ENCODE peak calls at places on chromosomes 12 and 14, in nine cellular contexts. One of them, this sample, is unnamed.

GRCh38 chr12:75852956-75853355 is 178.6 kb downstream of the PHLDA1 start:
- DNase-seq in tibial artery: no peak
- DNase-seq in cardiac fibroblast: no peak
- DNase-seq in AG09319: no peak
- DNase-seq in PC-9: no peak
- DNase-seq in GM10248: no peak
- DNase-seq in A549: no peak
- DNase-seq in AG04450: no peak
- DNase-seq in astrocyte of the spinal cord: no peak
- DNase-seq in this sample: no peak

GRCh38 chr12:646303-647038 is 16.8 kb downstream of the NINJ2 start:
- DNase-seq in tibial artery: peak
- DNase-seq in cardiac fibroblast: peak
- DNase-seq in AG09319: no peak
- DNase-seq in PC-9: no peak
- DNase-seq in GM10248: no peak
- DNase-seq in A549: no peak
- DNase-seq in AG04450: no peak
- DNase-seq in astrocyte of the spinal cord: no peak
- DNase-seq in this sample: no peak

GRCh38 chr14:90758959-90759358 is 57.3 kb downstream of the TTC7B start:
- DNase-seq in tibial artery: peak
- DNase-seq in cardiac fibroblast: peak
- DNase-seq in AG09319: no peak
- DNase-seq in PC-9: no peak
- DNase-seq in GM10248: no peak
- DNase-seq in A549: no peak
- DNase-seq in AG04450: no peak
- DNase-seq in astrocyte of the spinal cord: no peak
- DNase-seq in this sample: no peak

GRCh38 chr14:76724827-76725550 is 36.3 kb upstream of the VASH1 start:
- DNase-seq in tibial artery: no peak
- DNase-seq in cardiac fibroblast: no peak
- DNase-seq in AG09319: no peak
- DNase-seq in PC-9: no peak
- DNase-seq in GM10248: no peak
- DNase-seq in A549: no peak
- DNase-seq in AG04450: no peak
- DNase-seq in astrocyte of the spinal cord: no peak
- DNase-seq in this sample: no peak

GRCh38 chr12:3135522-3136461 is 58.6 kb downstream of the TSPAN9 start:
- DNase-seq in tibial artery: peak
- DNase-seq in cardiac fibroblast: peak
- DNase-seq in AG09319: no peak
- DNase-seq in PC-9: peak
- DNase-seq in GM10248: peak
- DNase-seq in A549: peak
- DNase-seq in AG04450: peak
- DNase-seq in astrocyte of the spinal cord: peak
- DNase-seq in this sample: peak

GRCh38 chr12:74259199-74259598 is 278.4 kb upstream of the ATXN7L3B start:
- DNase-seq in tibial artery: no peak
- DNase-seq in cardiac fibroblast: no peak
- DNase-seq in AG09319: no peak
- DNase-seq in PC-9: no peak
- DNase-seq in GM10248: no peak
- DNase-seq in A549: no peak
- DNase-seq in AG04450: no peak
- DNase-seq in astrocyte of the spinal cord: no peak
- DNase-seq in this sample: no peak

GRCh38 chr14:90660865-90661570 is 155.2 kb downstream of the TTC7B start:
- DNase-seq in tibial artery: no peak
- DNase-seq in cardiac fibroblast: no peak
- DNase-seq in AG09319: no peak
- DNase-seq in PC-9: no peak
- DNase-seq in GM10248: no peak
- DNase-seq in A549: no peak
- DNase-seq in AG04450: no peak
- DNase-seq in astrocyte of the spinal cord: no peak
- DNase-seq in this sample: no peak

GRCh38 chr14:101559624-101560533 is 1.4 kb upstream of the DIO3 start:
- DNase-seq in tibial artery: no peak
- DNase-seq in cardiac fibroblast: peak
- DNase-seq in AG09319: no peak
- DNase-seq in PC-9: no peak
- DNase-seq in GM10248: no peak
- DNase-seq in A549: no peak
- DNase-seq in AG04450: no peak
- DNase-seq in astrocyte of the spinal cord: no peak
- DNase-seq in this sample: peak

GRCh38 chr14:39107624-39108023 is 4.6 kb upstream of the SEC23A start:
- DNase-seq in tibial artery: no peak
- DNase-seq in cardiac fibroblast: peak
- DNase-seq in AG09319: no peak
- DNase-seq in PC-9: no peak
- DNase-seq in GM10248: peak
- DNase-seq in A549: peak
- DNase-seq in AG04450: no peak
- DNase-seq in astrocyte of the spinal cord: peak
- DNase-seq in this sample: peak

GRCh38 chr12:632102-632696 is 31.0 kb downstream of the NINJ2 start:
- DNase-seq in tibial artery: peak
- DNase-seq in cardiac fibroblast: peak
- DNase-seq in AG09319: peak
- DNase-seq in PC-9: peak
- DNase-seq in GM10248: no peak
- DNase-seq in A549: peak
- DNase-seq in AG04450: peak
- DNase-seq in astrocyte of the spinal cord: peak
- DNase-seq in this sample: peak

GRCh38 chr14:45253754-45254300 is 825 bp upstream of the MIS18BP1 start:
- DNase-seq in tibial artery: peak
- DNase-seq in cardiac fibroblast: peak
- DNase-seq in AG09319: no peak
- DNase-seq in PC-9: no peak
- DNase-seq in GM10248: no peak
- DNase-seq in A549: peak
- DNase-seq in AG04450: no peak
- DNase-seq in astrocyte of the spinal cord: no peak
- DNase-seq in this sample: peak

GRCh38 chr14:39229222-39229543 is 4.5 kb upstream of the MIA2 start:
- DNase-seq in tibial artery: no peak
- DNase-seq in cardiac fibroblast: no peak
- DNase-seq in AG09319: no peak
- DNase-seq in PC-9: no peak
- DNase-seq in GM10248: peak
- DNase-seq in A549: no peak
- DNase-seq in AG04450: no peak
- DNase-seq in astrocyte of the spinal cord: no peak
- DNase-seq in this sample: peak

GRCh38 chr14:90495357-90496276 is 98.8 kb downstream of the CALM1 start:
- DNase-seq in tibial artery: no peak
- DNase-seq in cardiac fibroblast: peak
- DNase-seq in AG09319: peak
- DNase-seq in PC-9: no peak
- DNase-seq in GM10248: peak
- DNase-seq in A549: peak
- DNase-seq in AG04450: peak
- DNase-seq in astrocyte of the spinal cord: peak
- DNase-seq in this sample: peak

GRCh38 chr12:45959728-45960127 is 30.6 kb downstream of the SCAF11 start:
- DNase-seq in tibial artery: no peak
- DNase-seq in cardiac fibroblast: no peak
- DNase-seq in AG09319: no peak
- DNase-seq in PC-9: no peak
- DNase-seq in GM10248: no peak
- DNase-seq in A549: no peak
- DNase-seq in AG04450: no peak
- DNase-seq in astrocyte of the spinal cord: no peak
- DNase-seq in this sample: no peak

GRCh38 chr12:50224026-50224692 is 57.0 kb upstream of the CERS5 start:
- DNase-seq in tibial artery: no peak
- DNase-seq in cardiac fibroblast: no peak
- DNase-seq in AG09319: no peak
- DNase-seq in PC-9: peak
- DNase-seq in GM10248: peak
- DNase-seq in A549: peak
- DNase-seq in AG04450: no peak
- DNase-seq in astrocyte of the spinal cord: peak
- DNase-seq in this sample: peak

GRCh38 chr12:49705479-49706267 is 1.5 kb downstream of the FMNL3 start:
- DNase-seq in tibial artery: peak
- DNase-seq in cardiac fibroblast: peak
- DNase-seq in AG09319: no peak
- DNase-seq in PC-9: no peak
- DNase-seq in GM10248: peak
- DNase-seq in A549: no peak
- DNase-seq in AG04450: no peak
- DNase-seq in astrocyte of the spinal cord: peak
- DNase-seq in this sample: peak

DNA sequence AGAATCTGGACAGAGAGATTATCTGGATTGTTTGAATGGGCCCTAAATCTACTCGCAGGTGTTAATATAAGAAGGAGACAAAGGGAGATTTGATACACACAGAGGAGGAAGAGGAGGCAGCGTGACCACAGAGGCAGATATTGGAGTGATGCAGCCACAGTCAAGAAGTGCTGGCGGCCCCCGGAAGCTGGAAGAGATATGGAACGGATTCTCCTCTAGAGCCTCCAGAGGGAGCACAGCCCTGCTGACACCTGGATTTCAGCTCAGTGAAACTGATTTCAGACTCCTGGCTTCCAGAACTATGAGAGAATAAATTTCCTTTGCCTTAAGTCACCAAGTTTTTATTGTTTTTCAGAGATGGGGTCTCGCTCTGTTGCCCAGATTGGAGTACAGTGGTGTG is 9.2 kb upstream of the TC2N start:
- DNase-seq in tibial artery: no peak
- DNase-seq in cardiac fibroblast: no peak
- DNase-seq in AG09319: no peak
- DNase-seq in PC-9: no peak
- DNase-seq in GM10248: no peak
- DNase-seq in A549: no peak
- DNase-seq in AG04450: no peak
- DNase-seq in astrocyte of the spinal cord: no peak
- DNase-seq in this sample: no peak
- TF ChIP-seq CTCF in tibial artery: no peak
- TF ChIP-seq CTCF in cardiac fibroblast: no peak
- TF ChIP-seq CTCF in AG09319: no peak
- TF ChIP-seq CTCF in PC-9: no peak
- TF ChIP-seq CTCF in GM10248: no peak
- TF ChIP-seq CTCF in A549: no peak
- TF ChIP-seq CTCF in AG04450: no peak
- TF ChIP-seq CTCF in astrocyte of the spinal cord: no peak
- TF ChIP-seq CTCF in this sample: no peak

GRCh38 chr14:35438910-35439713 is 34.6 kb upstream of the NFKBIA start:
- DNase-seq in tibial artery: no peak
- DNase-seq in cardiac fibroblast: peak
- DNase-seq in AG09319: no peak
- DNase-seq in PC-9: no peak
- DNase-seq in GM10248: peak
- DNase-seq in A549: no peak
- DNase-seq in AG04450: no peak
- DNase-seq in astrocyte of the spinal cord: no peak
- DNase-seq in this sample: no peak
- TF ChIP-seq CTCF in tibial artery: no peak
- TF ChIP-seq CTCF in cardiac fibroblast: peak
- TF ChIP-seq CTCF in AG09319: peak
- TF ChIP-seq CTCF in PC-9: peak
- TF ChIP-seq CTCF in GM10248: peak
- TF ChIP-seq CTCF in A549: peak
- TF ChIP-seq CTCF in AG04450: peak
- TF ChIP-seq CTCF in astrocyte of the spinal cord: peak
- TF ChIP-seq CTCF in this sample: peak

GRCh38 chr14:81170104-81170828 is 50.5 kb downstream of the GTF2A1 start:
- DNase-seq in tibial artery: peak
- DNase-seq in cardiac fibroblast: peak
- DNase-seq in AG09319: peak
- DNase-seq in PC-9: peak
- DNase-seq in GM10248: peak
- DNase-seq in A549: peak
- DNase-seq in AG04450: peak
- DNase-seq in astrocyte of the spinal cord: peak
- DNase-seq in this sample: peak

GRCh38 chr14:81169267-81169666 is 51.5 kb downstream of the GTF2A1 start:
- DNase-seq in tibial artery: no peak
- DNase-seq in cardiac fibroblast: no peak
- DNase-seq in AG09319: no peak
- DNase-seq in PC-9: no peak
- DNase-seq in GM10248: no peak
- DNase-seq in A549: no peak
- DNase-seq in AG04450: no peak
- DNase-seq in astrocyte of the spinal cord: no peak
- DNase-seq in this sample: no peak

GRCh38 chr14:81172353-81172752 is 48.4 kb downstream of the GTF2A1 start:
- DNase-seq in tibial artery: no peak
- DNase-seq in cardiac fibroblast: no peak
- DNase-seq in AG09319: peak
- DNase-seq in PC-9: no peak
- DNase-seq in GM10248: no peak
- DNase-seq in A549: no peak
- DNase-seq in AG04450: no peak
- DNase-seq in astrocyte of the spinal cord: no peak
- DNase-seq in this sample: no peak

GRCh38 chr14:81169711-81170103 is 51.1 kb downstream of the GTF2A1 start:
- DNase-seq in tibial artery: peak
- DNase-seq in cardiac fibroblast: peak
- DNase-seq in AG09319: no peak
- DNase-seq in PC-9: peak
- DNase-seq in GM10248: peak
- DNase-seq in A549: no peak
- DNase-seq in AG04450: no peak
- DNase-seq in astrocyte of the spinal cord: no peak
- DNase-seq in this sample: no peak

DNA sequence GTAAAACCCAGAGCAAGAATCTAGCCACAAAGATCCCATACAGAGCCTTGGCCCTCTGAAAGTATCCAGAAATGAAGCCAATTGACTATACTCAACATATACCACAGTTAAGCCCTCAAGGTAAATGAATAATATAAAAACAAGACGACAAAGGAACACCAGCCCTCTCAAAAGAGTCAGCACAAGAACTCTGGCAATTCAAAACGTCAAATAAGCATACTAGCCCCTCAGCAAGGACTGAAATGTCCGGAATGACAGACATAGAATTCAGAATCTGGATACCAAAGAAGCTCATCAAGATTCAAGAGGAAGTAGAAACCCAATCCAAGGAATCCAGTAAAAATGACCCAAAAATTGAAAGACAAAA is 49.9 kb downstream of the GTF2A1 start:
- DNase-seq in tibial artery: no peak
- DNase-seq in cardiac fibroblast: no peak
- DNase-seq in AG09319: no peak
- DNase-seq in PC-9: no peak
- DNase-seq in GM10248: no peak
- DNase-seq in A549: no peak
- DNase-seq in AG04450: no peak
- DNase-seq in astrocyte of the spinal cord: no peak
- DNase-seq in this sample: no peak
- TF ChIP-seq CTCF in tibial artery: no peak
- TF ChIP-seq CTCF in cardiac fibroblast: no peak
- TF ChIP-seq CTCF in AG09319: no peak
- TF ChIP-seq CTCF in PC-9: peak
- TF ChIP-seq CTCF in GM10248: no peak
- TF ChIP-seq CTCF in A549: no peak
- TF ChIP-seq CTCF in AG04450: no peak
- TF ChIP-seq CTCF in astrocyte of the spinal cord: no peak
- TF ChIP-seq CTCF in this sample: no peak

GRCh38 chr12:125065021-125065752 is at the start of gene AACS:
- DNase-seq in tibial artery: peak
- DNase-seq in cardiac fibroblast: peak
- DNase-seq in AG09319: peak
- DNase-seq in PC-9: peak
- DNase-seq in GM10248: peak
- DNase-seq in A549: peak
- DNase-seq in AG04450: peak
- DNase-seq in astrocyte of the spinal cord: peak
- DNase-seq in this sample: peak
- TF ChIP-seq CTCF in tibial artery: no peak
- TF ChIP-seq CTCF in cardiac fibroblast: no peak
- TF ChIP-seq CTCF in AG09319: no peak
- TF ChIP-seq CTCF in PC-9: no peak
- TF ChIP-seq CTCF in GM10248: no peak
- TF ChIP-seq CTCF in A549: no peak
- TF ChIP-seq CTCF in AG04450: no peak
- TF ChIP-seq CTCF in astrocyte of the spinal cord: no peak
- TF ChIP-seq CTCF in this sample: no peak

This sample was measured in fibroblast of lung.